ENCODE peak calls at places on chromosomes 7 and 10, in ten cellular contexts. D is cardiac fibroblast, Z is GM20000, S is progenitor cell of endocrine pancreas, P is GM13977, N is heart right ventricle, U is ovary, E is DND-41, K is Calu3, C is astrocyte. I is an unnamed sample.

GRCh38 chr7:80481196-80481884 is 30.5 kb downstream of the GNAT3 start:
- DNase-seq in C (peak), N (no peak), P (no peak), E (no peak), S (no peak), K (no peak), Z (no peak), D (no peak), U (no peak), I (no peak)

GRCh38 chr10:65827344-65827743 is 1098.5 kb upstream of the LRRTM3 start:
- DNase-seq in U (no peak), S (no peak), P (no peak), C (no peak), Z (no peak), E (no peak), N (no peak), D (peak), K (no peak), I (no peak)

GRCh38 chr10:35424680-35425285 is 88.5 kb downstream of the CCNY start:
- DNase-seq in N (no peak), U (no peak), C (no peak), D (no peak), P (no peak), S (no peak), K (no peak), E (no peak), Z (no peak), I (no peak)

GRCh38 chr7:42745357-42746022 is 166.4 kb downstream of the C7orf25 start:
- DNase-seq in C (no peak), E (peak), U (no peak), D (peak), S (no peak), K (peak), Z (peak), P (no peak), N (peak), I (peak)

GRCh38 chr10:101624526-101625102 is 36.5 kb downstream of the DPCD start:
- DNase-seq in P (no peak), N (no peak), K (no peak), Z (no peak), U (no peak), C (no peak), E (no peak), D (peak), S (no peak), I (no peak)

GRCh38 chr10:95374597-95375209 is 83.9 kb upstream of the PDLIM1 start:
- DNase-seq in K (peak), D (peak), U (peak), E (peak), Z (peak), S (peak), P (peak), C (peak), N (peak), I (peak)

GRCh38 chr7:18459439-18459838 is 36.1 kb upstream of the HDAC9 start:
- DNase-seq in Z (no peak), S (no peak), K (no peak), C (peak), E (no peak), U (no peak), N (no peak), P (no peak), D (no peak), I (no peak)

GRCh38 chr10:32377458-32378370 is 30.8 kb upstream of the EPC1 start:
- DNase-seq in K (no peak), C (peak), N (no peak), S (no peak), E (peak), D (peak), Z (peak), U (no peak), P (no peak), I (peak)

GRCh38 chr10:60043561-60043960 is 137.2 kb upstream of the CCDC6 start:
- DNase-seq in S (no peak), C (no peak), N (no peak), D (peak), P (no peak), U (no peak), E (no peak), Z (no peak), K (no peak), I (no peak)

GRCh38 chr10:116882631-116883030 is 33.3 kb downstream of the ENO4 start:
- DNase-seq in E (no peak), D (no peak), P (no peak), N (no peak), U (no peak), S (no peak), Z (no peak), C (no peak), K (no peak), I (no peak)

GRCh38 chr7:157539521-157539920 is 202.7 kb downstream of the DNAJB6 start:
- DNase-seq in K (no peak), E (no peak), Z (no peak), U (no peak), D (no peak), S (no peak), C (no peak), P (no peak), N (no peak), I (no peak)

GRCh38 chr7:5492249-5493020 is 68.8 kb upstream of the TNRC18 start:
- DNase-seq in U (no peak), K (no peak), S (no peak), Z (no peak), D (no peak), E (no peak), N (no peak), C (no peak), P (no peak), I (no peak)

GRCh38 chr10:69861251-69862240 is 59.8 kb downstream of the COL13A1 start:
- DNase-seq in Z (no peak), U (no peak), K (peak), C (peak), D (peak), N (no peak), S (no peak), E (no peak), P (no peak), I (peak)

GRCh38 chr10:30493609-30494530 is 59.9 kb downstream of the MAP3K8 start:
- DNase-seq in D (peak), S (no peak), U (no peak), P (peak), N (peak), E (no peak), K (no peak), Z (peak), C (peak), I (peak)

GRCh38 chr7:140247564-140247963 is 70.8 kb upstream of the KDM7A start:
- DNase-seq in E (no peak), Z (no peak), N (no peak), U (no peak), D (no peak), P (no peak), S (no peak), K (no peak), C (no peak), I (no peak)

GRCh38 chr10:107618461-107619093 is 454.1 kb upstream of the SORCS1 start:
- DNase-seq in Z (no peak), D (no peak), P (no peak), U (no peak), C (peak), S (no peak), N (no peak), E (no peak), K (no peak), I (no peak)

GRCh38 chr7:50446542-50446960 is 3.6 kb downstream of the FIGNL1 start:
- DNase-seq in E (no peak), K (peak), Z (no peak), C (peak), S (no peak), U (no peak), D (no peak), P (no peak), N (no peak), I (peak)

GRCh38 chr7:16509829-16510228 is 16.8 kb upstream of the LRRC72 start:
- DNase-seq in C (no peak), N (no peak), U (no peak), S (no peak), Z (no peak), E (no peak), D (no peak), P (no peak), K (no peak), I (no peak)

GRCh38 chr10:119652361-119652760 is 1.2 kb downstream of the BAG3 start:
- DNase-seq in U (no peak), E (peak), D (peak), P (peak), Z (peak), S (no peak), C (peak), N (no peak), K (peak), I (peak)

GRCh38 chr7:48421357-48421756 is 250.1 kb downstream of the ABCA13 start:
- DNase-seq in U (no peak), N (no peak), Z (no peak), E (no peak), D (no peak), K (no peak), C (no peak), P (no peak), S (no peak), I (no peak)

GRCh38 chr7:55299273-55299967 is 65.7 kb upstream of the LANCL2 start:
- DNase-seq in S (no peak), U (no peak), Z (no peak), K (no peak), D (no peak), C (no peak), P (no peak), N (no peak), E (no peak), I (no peak)

GRCh38 chr10:108187396-108188012 is 1023.0 kb upstream of the SORCS1 start:
- DNase-seq in E (no peak), N (no peak), K (no peak), S (no peak), P (no peak), D (no peak), U (no peak), Z (no peak), C (no peak), I (no peak)

GRCh38 chr7:37526623-37527022 is 78.0 kb upstream of the ELMO1 start:
- DNase-seq in S (no peak), P (no peak), K (no peak), U (no peak), Z (no peak), E (no peak), N (no peak), D (no peak), C (no peak), I (no peak)

GRCh38 chr10:110820321-110820814 is 51.4 kb upstream of the PDCD4 start:
- DNase-seq in K (no peak), S (no peak), C (peak), U (peak), E (no peak), N (peak), P (no peak), D (peak), Z (no peak), I (no peak)

GRCh38 chr10:119655566-119656001 is 4.4 kb downstream of the BAG3 start:
- DNase-seq in E (no peak), D (peak), Z (no peak), U (no peak), C (peak), S (no peak), N (peak), K (peak), P (no peak), I (peak)

GRCh38 chr7:78139335-78139734 is 340.8 kb downstream of the PHTF2 start:
- DNase-seq in N (no peak), C (peak), K (no peak), D (no peak), Z (no peak), S (no peak), E (no peak), U (no peak), P (no peak), I (no peak)

GRCh38 chr10:45163315-45163975 is 152.0 kb downstream of the OR13A1 start:
- DNase-seq in C (no peak), Z (no peak), U (no peak), D (no peak), P (no peak), N (no peak), E (no peak), K (no peak), S (no peak), I (no peak)

GRCh38 chr7:155255660-155256059 is 42.0 kb upstream of the INSIG1 start:
- DNase-seq in N (no peak), K (no peak), Z (no peak), U (no peak), S (no peak), E (no peak), P (no peak), C (no peak), D (no peak), I (no peak)

GRCh38 chr7:84042110-84042539 is 152.5 kb downstream of the SEMA3A start:
- DNase-seq in K (peak), P (no peak), N (no peak), S (no peak), U (no peak), D (peak), E (no peak), Z (no peak), C (peak), I (no peak)

GRCh38 chr10:121007264-121007663 is 156.1 kb downstream of the WDR11 start:
- DNase-seq in C (no peak), U (no peak), D (no peak), E (no peak), Z (no peak), P (no peak), S (no peak), K (no peak), N (no peak), I (no peak)

GRCh38 chr10:34405611-34406462 is 409.3 kb downstream of the PARD3 start:
- DNase-seq in C (peak), Z (no peak), P (no peak), D (peak), E (no peak), S (no peak), N (no peak), K (no peak), U (no peak), I (no peak)

GRCh38 chr10:23512355-23513058 is 73.6 kb downstream of the OTUD1 start:
- DNase-seq in E (no peak), C (peak), P (no peak), N (no peak), D (peak), U (no peak), S (no peak), K (peak), Z (no peak), I (no peak)

GRCh38 chr10:91017202-91017601 is 96.3 kb upstream of the ANKRD1 start:
- DNase-seq in P (no peak), K (no peak), S (no peak), C (no peak), U (no peak), Z (no peak), E (no peak), N (no peak), D (no peak), I (no peak)

GRCh38 chr7:157389951-157390730 is 53.3 kb downstream of the DNAJB6 start:
- DNase-seq in U (no peak), P (no peak), K (no peak), S (no peak), Z (no peak), C (peak), E (no peak), N (no peak), D (peak), I (peak)

GRCh38 chr7:69893915-69894314 is 295.6 kb downstream of the AUTS2 start:
- DNase-seq in U (no peak), E (peak), D (peak), Z (peak), K (no peak), N (no peak), S (no peak), P (no peak), C (no peak), I (no peak)
- TF ChIP-seq CTCF in U (no peak), E (peak), D (peak), Z (peak), K (no peak), N (peak), S (peak), P (peak), C (no peak), I (no peak)

GRCh38 chr10:86521620-86522384 is at the start of gene WAPL:
- DNase-seq in K (peak), N (peak), C (peak), E (peak), Z (peak), D (peak), U (peak), P (peak), S (peak), I (peak)

GRCh38 chr10:86522385-86522855 is 828 bp upstream of the WAPL start:
- DNase-seq in P (no peak), E (no peak), C (no peak), U (no peak), D (no peak), K (no peak), S (no peak), N (no peak), Z (no peak), I (no peak)

GRCh38 chr10:86524225-86524982 is 2.8 kb upstream of the WAPL start:
- DNase-seq in U (no peak), S (no peak), E (no peak), D (no peak), Z (no peak), P (no peak), C (no peak), N (no peak), K (no peak), I (no peak)

GRCh38 chr10:86520871-86521619 is 547 bp downstream of the WAPL start:
- DNase-seq in D (peak), C (peak), E (peak), U (peak), K (peak), Z (peak), S (peak), P (peak), N (peak), I (peak)

GRCh38 chr10:86523348-86523747 is 1.8 kb upstream of the WAPL start:
- DNase-seq in Z (no peak), P (no peak), D (peak), N (no peak), K (no peak), C (no peak), S (no peak), U (no peak), E (no peak), I (no peak)
- TF ChIP-seq CTCF in Z (no peak), P (no peak), D (peak), N (peak), K (no peak), C (peak), S (peak), U (no peak), E (no peak), I (no peak)

DNA sequence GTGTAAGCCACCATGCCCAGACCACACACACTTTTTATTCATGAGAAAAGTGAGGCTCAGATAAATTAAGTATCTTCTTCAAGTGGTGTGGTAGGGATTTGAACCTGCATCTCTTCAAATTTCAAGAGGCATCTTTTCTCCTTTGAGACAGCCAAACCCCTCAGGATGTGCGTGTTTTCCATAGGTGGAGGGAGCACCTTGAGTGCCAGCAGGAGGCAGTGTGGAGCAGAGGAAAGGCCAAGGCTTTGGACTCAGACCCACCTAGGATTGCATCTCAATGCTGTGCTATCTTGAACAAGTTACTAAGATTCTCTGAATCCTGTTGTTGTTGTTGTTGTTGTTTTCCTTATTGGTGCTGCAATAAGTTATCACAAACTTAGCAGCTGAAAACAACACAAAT is 40.2 kb upstream of the MYL10 start:
- DNase-seq in S (no peak), D (no peak), C (no peak), K (no peak), P (no peak), N (no peak), Z (no peak), U (no peak), E (peak), I (peak)
- TF ChIP-seq CTCF in S (no peak), D (peak), C (no peak), K (no peak), P (peak), N (no peak), Z (no peak), U (no peak), E (peak), I (no peak)

GRCh38 chr10:25105753-25106260 is 69.0 kb upstream of the GPR158 start:
- DNase-seq in N (no peak), U (no peak), Z (no peak), E (no peak), C (no peak), P (no peak), K (no peak), S (no peak), D (no peak), I (no peak)
- TF ChIP-seq CTCF in N (no peak), U (no peak), Z (no peak), E (no peak), C (no peak), P (no peak), K (no peak), S (no peak), D (no peak), I (no peak)

GRCh38 chr10:97686301-97686961 is 610 bp downstream of the AVPI1 start:
- DNase-seq in E (no peak), P (no peak), N (no peak), S (no peak), K (no peak), Z (no peak), U (no peak), D (no peak), C (no peak), I (peak)

GRCh38 chr10:97685395-97685958 is 1.6 kb downstream of the AVPI1 start:
- DNase-seq in Z (no peak), S (no peak), E (no peak), D (peak), U (peak), P (no peak), K (peak), C (no peak), N (no peak), I (no peak)

GRCh38 chr10:97687785-97688781 is 1.0 kb upstream of the AVPI1 start:
- DNase-seq in U (peak), N (no peak), K (no peak), P (no peak), Z (no peak), C (peak), D (peak), E (no peak), S (no peak), I (no peak)

GRCh38 chr10:97684866-97685394 is 2.1 kb downstream of the AVPI1 start:
- DNase-seq in U (no peak), P (no peak), D (peak), C (no peak), N (no peak), S (no peak), K (no peak), E (no peak), Z (no peak), I (no peak)

GRCh38 chr10:97686962-97687784 is at the start of gene AVPI1:
- DNase-seq in S (peak), N (peak), C (peak), U (peak), P (peak), D (peak), E (peak), K (peak), Z (peak), I (peak)
- TF ChIP-seq CTCF in S (no peak), N (no peak), C (no peak), U (no peak), P (no peak), D (no peak), E (no peak), K (no peak), Z (no peak), I (no peak)

GRCh38 chr7:35624299-35625186 is 70.4 kb downstream of the HERPUD2 start:
- DNase-seq in U (no peak), D (peak), P (peak), C (no peak), Z (peak), K (peak), N (peak), S (peak), E (peak), I (peak)
- TF ChIP-seq CTCF in U (peak), D (peak), P (peak), C (peak), Z (peak), K (peak), N (peak), S (peak), E (peak), I (peak)

GRCh38 chr7:33886100-33886623 is 19.2 kb upstream of the BMPER start:
- DNase-seq in P (no peak), N (no peak), D (no peak), S (peak), K (peak), C (no peak), Z (no peak), U (no peak), E (peak), I (peak)
- TF ChIP-seq CTCF in P (no peak), N (no peak), D (peak), S (peak), K (no peak), C (peak), Z (no peak), U (no peak), E (peak), I (no peak)

GRCh38 chr7:128395748-128396147 is 14.0 kb downstream of the IMPDH1 start:
- DNase-seq in E (no peak), U (no peak), P (no peak), Z (no peak), D (no peak), C (no peak), N (no peak), S (no peak), K (no peak), I (no peak)
- TF ChIP-seq CTCF in E (peak), U (no peak), P (peak), Z (no peak), D (peak), C (no peak), N (no peak), S (no peak), K (no peak), I (no peak)

I was measured in activated CD8-positive, alpha-beta T cell treated with anti-CD3 and anti-CD28 coated beads for 36 hours.